ENCODE peak calls at places on chromosomes 13 and 19, in seven cellular contexts. O, W, J, S, P, L and R are unnamed samples.
A peak's percentile ranks its signal among the peaks of the same experiment; 100 is the strongest.

GRCh38 chr13:80523134-80523533 is 182.2 kb upstream of the SPRY2 start:
- DNase-seq in S (no peak), W (no peak), P (no peak), J (no peak), O (no peak), L (no peak), R (no peak)

GRCh38 chr13:73162912-73163911 is 104.4 kb downstream of the KLF5 start:
- DNase-seq in J (no peak), O (no peak), W (peak; percentile 19), P (no peak), S (no peak), L (no peak), R (peak; percentile 50)

GRCh38 chr19:28586501-28586900 is 626.5 kb downstream of the UQCRFS1 start:
- DNase-seq in L (no peak), S (no peak), W (no peak), J (no peak), P (no peak), O (no peak), R (no peak)

GRCh38 chr13:60398949-60399589 is 2.0 kb downstream of the TDRD3 start:
- DNase-seq in W (no peak), P (no peak), O (no peak), J (no peak), S (no peak), L (peak; percentile 43), R (no peak)

GRCh38 chr13:44876782-44877324 is 112.4 kb downstream of the NUFIP1 start:
- DNase-seq in O (no peak), L (no peak), W (no peak), P (no peak), J (no peak), S (no peak), R (no peak)

GRCh38 chr13:114104626-114105350 is 27.6 kb downstream of the RASA3 start:
- DNase-seq in O (no peak), L (no peak), J (no peak), W (no peak), P (no peak), S (no peak), R (no peak)

GRCh38 chr13:111511805-111512504 is 191.5 kb downstream of the TEX29 start:
- DNase-seq in J (no peak), P (no peak), O (no peak), S (no peak), W (no peak), L (no peak), R (no peak)

GRCh38 chr19:6103217-6103644 is 7.1 kb downstream of the RFX2 start:
- DNase-seq in O (no peak), L (peak; percentile 87), W (no peak), S (no peak), P (peak; percentile 72), J (peak; percentile 75), R (peak; percentile 100)

GRCh38 chr19:21430674-21431073 is 33.7 kb downstream of the ZNF493 start:
- DNase-seq in L (no peak), O (no peak), S (no peak), J (no peak), W (no peak), P (no peak), R (no peak)

GRCh38 chr19:44794610-44795009 is 14.3 kb upstream of the BCAM start:
- DNase-seq in L (no peak), S (no peak), P (no peak), O (no peak), W (no peak), J (no peak), R (no peak)

GRCh38 chr13:66829803-66830202 is 400.3 kb downstream of the PCDH9 start:
- DNase-seq in S (no peak), P (no peak), L (no peak), J (no peak), O (no peak), W (no peak), R (no peak)

GRCh38 chr13:66831317-66831716 is 398.8 kb downstream of the PCDH9 start:
- DNase-seq in J (no peak), W (no peak), O (no peak), L (no peak), P (no peak), S (no peak), R (peak; percentile 23)

GRCh38 chr13:66837246-66837645 is 392.9 kb downstream of the PCDH9 start:
- DNase-seq in J (no peak), S (no peak), P (no peak), W (no peak), L (no peak), O (no peak), R (no peak)

GRCh38 chr13:66835040-66835628 is 395.0 kb downstream of the PCDH9 start:
- DNase-seq in S (peak; percentile 41), O (peak; percentile 13), L (peak; percentile 18), P (peak; percentile 84), J (no peak), W (peak; percentile 7), R (no peak)
- H3K4me3 ChIP-seq in S (no peak overlapping the region), O (no peak overlapping the region), L (no peak overlapping the region), P (peak overlapping the region; percentile 5), J (no peak overlapping the region), W (no peak overlapping the region), R (no peak overlapping the region)

DNA sequence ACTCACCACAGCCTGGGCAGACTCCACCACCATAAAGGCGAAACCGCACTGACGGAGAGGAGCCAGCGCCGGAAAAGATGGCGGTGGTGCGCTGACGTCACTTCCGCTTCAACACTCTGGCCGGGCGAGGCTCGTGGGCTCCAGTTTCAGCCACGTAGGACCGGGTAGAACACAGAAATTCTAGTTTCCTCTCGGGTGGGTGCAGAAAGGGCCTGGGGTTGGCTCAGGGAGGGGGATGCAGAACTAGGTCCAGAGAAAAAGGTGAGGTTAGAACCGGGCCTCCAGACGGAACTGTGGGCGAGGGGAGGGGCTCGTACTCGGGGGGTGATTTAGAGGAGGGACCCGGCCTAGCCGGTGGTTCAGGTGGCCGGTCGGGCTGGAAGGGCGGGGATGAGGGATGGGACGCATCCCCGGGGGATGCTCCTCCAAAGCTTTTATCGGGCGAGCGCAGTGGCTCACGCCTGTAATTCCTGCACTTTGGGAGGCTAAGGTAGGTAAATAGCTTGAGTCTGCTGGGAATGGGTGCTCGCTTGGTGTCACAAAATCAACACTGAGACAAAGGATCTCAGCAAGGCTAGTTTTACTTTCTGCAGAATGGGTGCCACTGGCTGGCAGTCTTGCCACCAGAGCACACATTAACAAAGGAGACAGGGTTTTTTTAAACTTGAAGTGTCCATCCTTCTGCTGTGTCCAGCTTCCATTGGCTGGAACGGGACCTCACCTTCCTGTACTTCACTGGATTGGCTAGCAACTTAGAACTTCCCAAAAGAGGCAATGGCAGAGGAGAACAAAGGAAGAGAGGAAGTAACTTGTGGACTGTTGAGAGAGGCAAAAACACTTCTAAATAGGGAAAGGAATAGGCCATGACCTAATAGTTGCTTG is at the start of gene ZNF561:
- DNase-seq in O (peak; percentile 70), W (peak; percentile 46), P (peak; percentile 86), S (peak; percentile 92), L (peak; percentile 89), J (peak; percentile 32), R (peak; percentile 92)
- TF ChIP-seq CTCF in O (no peak), W (no peak), P (no peak), S (no peak), L (no peak), J (no peak), R (no peak)

GRCh38 chr19:49130325-49130724 is 11.0 kb downstream of the PPFIA3 start:
- DNase-seq in S (no peak), W (no peak), L (no peak), P (no peak), O (no peak), J (no peak), R (no peak)

GRCh38 chr19:49128545-49129237 is 9.3 kb downstream of the PPFIA3 start:
- DNase-seq in W (no peak), O (no peak), L (no peak), P (no peak), J (no peak), S (no peak), R (no peak)

GRCh38 chr19:49126575-49126974 is 7.2 kb downstream of the PPFIA3 start:
- DNase-seq in O (no peak), P (no peak), L (no peak), W (no peak), J (no peak), S (no peak), R (no peak)

GRCh38 chr19:49127674-49128544 is 8.6 kb downstream of the PPFIA3 start:
- DNase-seq in S (peak; percentile 99), J (peak; percentile 77), O (peak; percentile 94), W (peak; percentile 99), P (peak; percentile 95), L (peak; percentile 95), R (peak; percentile 98)

DNA sequence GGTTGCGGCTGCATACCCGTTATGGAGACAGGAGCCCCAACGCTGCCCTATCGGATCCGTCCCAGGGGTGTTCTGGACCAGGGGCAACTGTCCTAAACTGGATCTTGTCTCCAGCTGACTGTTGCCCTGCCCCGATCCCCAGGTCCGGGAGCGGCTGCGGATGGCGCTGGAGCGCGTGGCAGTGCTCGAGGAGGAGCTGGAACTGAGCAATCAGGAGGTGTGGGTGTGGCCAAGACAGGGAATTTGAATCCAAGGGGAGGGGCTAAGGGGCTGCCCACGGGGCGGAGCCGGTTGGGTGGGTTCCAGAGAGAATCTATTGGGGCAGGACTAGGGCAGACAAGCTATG is 9.9 kb downstream of the PPFIA3 start:
- DNase-seq in S (no peak), W (no peak), L (no peak), P (no peak), O (no peak), J (no peak), R (no peak)
- H3K4me3 ChIP-seq in S (no peak overlapping the region), W (no peak overlapping the region), L (no peak overlapping the region), P (no peak overlapping the region), O (no peak overlapping the region), J (no peak overlapping the region), R (no peak overlapping the region)

DNA sequence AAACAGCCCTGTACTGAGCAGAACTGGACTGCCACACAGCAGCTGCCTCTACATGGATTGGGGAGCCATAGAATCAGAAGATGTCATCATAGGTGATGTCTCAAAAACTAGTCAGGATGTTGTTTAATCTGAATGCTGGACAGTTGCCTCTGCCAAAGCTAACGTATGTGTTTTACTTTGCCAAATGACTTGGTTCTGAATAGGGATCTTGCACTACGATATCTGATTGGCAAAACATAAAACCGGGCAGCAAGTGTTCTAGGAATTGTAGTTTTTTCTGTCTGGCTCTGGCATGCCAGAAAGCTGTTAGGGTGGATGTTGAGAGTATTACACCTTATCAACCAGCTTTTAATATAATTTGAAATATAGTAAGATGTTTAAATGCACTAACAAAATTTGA is 645.9 kb downstream of the GPC5 start:
- DNase-seq in J (no peak), O (no peak), P (no peak), L (no peak), S (no peak), W (no peak), R (no peak)
- TF ChIP-seq CTCF in J (no peak), O (no peak), P (no peak), L (no peak), S (no peak), W (no peak), R (no peak)

GRCh38 chr13:98541701-98542203 is 35.2 kb downstream of the STK24 start:
- DNase-seq in S (no peak), P (no peak), O (no peak), J (no peak), W (no peak), L (no peak), R (no peak)
- H3K4me3 ChIP-seq in S (no peak overlapping the region), P (no peak overlapping the region), O (no peak overlapping the region), J (no peak overlapping the region), W (no peak overlapping the region), L (no peak overlapping the region), R (no peak overlapping the region)

GRCh38 chr13:66071018-66071417 is 1159.1 kb downstream of the PCDH9 start:
- DNase-seq in W (no peak), P (no peak), J (no peak), O (no peak), L (no peak), S (no peak), R (no peak)
- TF ChIP-seq CTCF in W (no peak), P (no peak), J (no peak), O (no peak), L (no peak), S (no peak), R (no peak)